ENCODE peak calls at places on chromosomes 16 and 17, in five cellular contexts. T is AG09319, H is colonic mucosa, O is fibroblast of the aortic adventitia, G is thoracic aorta. V is an unnamed sample.

GRCh38 chr17:15892679-15893332 is 52.1 kb upstream of the ADORA2B start:
- DNase-seq in T (no peak), H (no peak), O (peak; percentile 74), G (no peak), V (no peak)

GRCh38 chr17:50421308-50422031 is 4.5 kb upstream of the ACSF2 start:
- DNase-seq in T (no peak), H (no peak), O (peak; percentile 27), G (no peak), V (no peak)

GRCh38 chr16:83248735-83249469 is 558.9 kb upstream of the HSBP1 start:
- DNase-seq in T (no peak), H (no peak), O (peak; percentile 27), G (no peak), V (no peak)

GRCh38 chr16:2102471-2102870 is 33.2 kb downstream of the PKD1 start:
- DNase-seq in T (no peak), H (no peak), O (no peak), G (no peak), V (no peak)

GRCh38 chr16:12057276-12057675 is 80.7 kb downstream of the SNX29 start:
- DNase-seq in T (peak; percentile 79), H (no peak), O (peak; percentile 34), G (no peak), V (no peak)

GRCh38 chr17:79255471-79255870 is 180.8 kb downstream of the ENGASE start:
- DNase-seq in T (no peak), H (no peak), O (no peak), G (no peak), V (no peak)

GRCh38 chr17:42530952-42531454 is 5.0 kb upstream of the NAGLU start:
- DNase-seq in T (no peak), H (no peak), O (no peak), G (no peak), V (no peak)

GRCh38 chr16:57175896-57176295 is 9.9 kb downstream of the PSME3IP1 start:
- DNase-seq in T (no peak), H (no peak), O (peak; percentile 67), G (no peak), V (no peak)

GRCh38 chr17:81295678-81296381 is 723 bp upstream of the SLC38A10 start:
- DNase-seq in T (no peak), H (peak; percentile 80), O (peak; percentile 26), G (no peak), V (peak; percentile 37)

GRCh38 chr16:14358697-14359305 is 271.3 kb downstream of the PARN start:
- DNase-seq in T (no peak), H (no peak), O (no peak), G (no peak), V (no peak)

DNA sequence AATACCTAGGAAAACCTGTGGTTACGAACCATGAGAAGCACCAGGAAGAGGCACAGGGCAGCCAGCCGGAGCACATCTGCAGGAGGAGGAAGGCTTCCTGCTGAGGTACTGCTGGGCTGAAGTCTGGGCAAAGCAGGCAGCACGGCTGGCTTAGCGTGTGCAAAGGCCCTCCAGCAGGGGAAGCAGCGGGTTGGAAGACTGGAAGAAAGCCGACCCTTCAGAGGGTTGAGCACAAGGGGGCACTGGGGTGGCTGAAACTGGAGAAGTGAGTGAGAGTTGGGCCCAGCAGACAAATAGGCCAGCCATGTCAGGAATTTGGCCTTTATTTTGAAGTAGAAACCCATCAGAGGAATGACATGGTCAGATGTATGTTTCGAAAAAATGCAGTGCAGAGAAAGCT is 12.1 kb upstream of the HSD3B7 start:
- DNase-seq in T (no peak), H (no peak), O (no peak), G (no peak), V (no peak)
- TF ChIP-seq CTCF in T (peak; percentile 4), H (no peak), O (no peak), G (no peak), V (no peak)

GRCh38 chr17:5325851-5326250 is 43.8 kb downstream of the RABEP1 start:
- DNase-seq in T (no peak), H (no peak), O (no peak), G (no peak), V (no peak)
- TF ChIP-seq CTCF in T (no peak), H (no peak), O (no peak), G (no peak), V (no peak)

GRCh38 chr17:11296994-11297393 is 56.0 kb downstream of the SHISA6 start:
- DNase-seq in T (no peak), H (no peak), O (no peak), G (no peak), V (no peak)
- TF ChIP-seq CTCF in T (no peak), H (peak; percentile 15), O (no peak), G (no peak), V (peak; percentile 70)

GRCh38 chr16:78484509-78485058 is 385.1 kb downstream of the WWOX start:
- DNase-seq in T (no peak), H (no peak), O (no peak), G (no peak), V (no peak)

GRCh38 chr16:78480588-78480987 is 381.1 kb downstream of the WWOX start:
- DNase-seq in T (no peak), H (no peak), O (no peak), G (no peak), V (no peak)

GRCh38 chr16:78478267-78478821 is 378.9 kb downstream of the WWOX start:
- DNase-seq in T (no peak), H (no peak), O (no peak), G (no peak), V (no peak)

GRCh38 chr16:78483124-78483992 is 383.9 kb downstream of the WWOX start:
- DNase-seq in T (no peak), H (no peak), O (no peak), G (no peak), V (peak; percentile 14)

GRCh38 chr16:78479723-78480122 is 380.3 kb downstream of the WWOX start:
- DNase-seq in T (no peak), H (no peak), O (no peak), G (no peak), V (no peak)
- TF ChIP-seq CTCF in T (no peak), H (no peak), O (no peak), G (no peak), V (no peak)

GRCh38 chr17:17141860-17142552 is 64.1 kb downstream of the PLD6 start:
- DNase-seq in T (no peak), H (no peak), O (peak; percentile 67), G (no peak), V (no peak)
- TF ChIP-seq CTCF in T (peak; percentile 90), H (peak; percentile 38), O (peak; percentile 94), G (peak; percentile 80), V (peak; percentile 72)

GRCh38 chr16:55501549-55502322 is 7.1 kb upstream of the LPCAT2 start:
- DNase-seq in T (no peak), H (peak; percentile 52), O (no peak), G (no peak), V (no peak)
- TF ChIP-seq CTCF in T (peak; percentile 44), H (no peak), O (peak; percentile 64), G (no peak), V (peak; percentile 23)